ENCODE peak calls at places on chromosomes 6 and 20, in six cellular contexts. One of them, this sample, is unnamed.

GRCh38 chr6:108914235-108915022 is 66.2 kb downstream of the ARMC2 start:
- DNase-seq in nucleus accumbens: no peak
- DNase-seq in hypothalamus: no peak
- DNase-seq in progenitor cell of endocrine pancreas: no peak
- DNase-seq in fibroblast of lung: peak
- DNase-seq in RWPE1: peak
- DNase-seq in this sample: no peak

GRCh38 chr6:123742626-123743025 is 61.0 kb upstream of the NKAIN2 start:
- DNase-seq in RWPE1: no peak
- DNase-seq in hypothalamus: no peak
- DNase-seq in fibroblast of lung: peak
- DNase-seq in nucleus accumbens: no peak
- DNase-seq in progenitor cell of endocrine pancreas: no peak
- DNase-seq in this sample: no peak

GRCh38 chr20:63873477-63873971 is 8.5 kb downstream of the TPD52L2 start:
- DNase-seq in fibroblast of lung: peak
- DNase-seq in progenitor cell of endocrine pancreas: no peak
- DNase-seq in nucleus accumbens: no peak
- DNase-seq in hypothalamus: no peak
- DNase-seq in RWPE1: peak
- DNase-seq in this sample: no peak

GRCh38 chr6:28258877-28259777 is at the start of gene NKAPL:
- DNase-seq in RWPE1: no peak
- DNase-seq in progenitor cell of endocrine pancreas: no peak
- DNase-seq in fibroblast of lung: peak
- DNase-seq in hypothalamus: peak
- DNase-seq in nucleus accumbens: peak
- DNase-seq in this sample: no peak

GRCh38 chr6:139941826-139942225 is 567.4 kb upstream of the CITED2 start:
- DNase-seq in RWPE1: no peak
- DNase-seq in progenitor cell of endocrine pancreas: no peak
- DNase-seq in hypothalamus: no peak
- DNase-seq in nucleus accumbens: no peak
- DNase-seq in fibroblast of lung: no peak
- DNase-seq in this sample: no peak

GRCh38 chr6:69696273-69696672 is 100.5 kb downstream of the LMBRD1 start:
- DNase-seq in RWPE1: no peak
- DNase-seq in nucleus accumbens: no peak
- DNase-seq in hypothalamus: no peak
- DNase-seq in progenitor cell of endocrine pancreas: no peak
- DNase-seq in fibroblast of lung: no peak
- DNase-seq in this sample: no peak

GRCh38 chr6:40947876-40948514 is 91.0 kb downstream of the UNC5CL start:
- DNase-seq in progenitor cell of endocrine pancreas: no peak
- DNase-seq in fibroblast of lung: peak
- DNase-seq in hypothalamus: no peak
- DNase-seq in RWPE1: peak
- DNase-seq in nucleus accumbens: no peak
- DNase-seq in this sample: no peak

GRCh38 chr6:131687022-131687421 is 14.2 kb downstream of the OR2A4 start:
- DNase-seq in nucleus accumbens: no peak
- DNase-seq in progenitor cell of endocrine pancreas: no peak
- DNase-seq in hypothalamus: no peak
- DNase-seq in RWPE1: no peak
- DNase-seq in fibroblast of lung: no peak
- DNase-seq in this sample: no peak

GRCh38 chr6:36244641-36245280 is 25.1 kb upstream of the PNPLA1 start:
- DNase-seq in progenitor cell of endocrine pancreas: peak
- DNase-seq in hypothalamus: no peak
- DNase-seq in nucleus accumbens: no peak
- DNase-seq in RWPE1: no peak
- DNase-seq in fibroblast of lung: no peak
- DNase-seq in this sample: no peak

GRCh38 chr6:130885392-130886192 is 58.4 kb downstream of the SMLR1 start:
- DNase-seq in RWPE1: peak
- DNase-seq in nucleus accumbens: peak
- DNase-seq in fibroblast of lung: peak
- DNase-seq in hypothalamus: no peak
- DNase-seq in progenitor cell of endocrine pancreas: peak
- DNase-seq in this sample: no peak

GRCh38 chr6:13453771-13454251 is 33.6 kb downstream of the GFOD1 start:
- DNase-seq in nucleus accumbens: no peak
- DNase-seq in progenitor cell of endocrine pancreas: no peak
- DNase-seq in RWPE1: peak
- DNase-seq in hypothalamus: no peak
- DNase-seq in fibroblast of lung: peak
- DNase-seq in this sample: no peak

GRCh38 chr6:143258945-143259344 is 191.6 kb downstream of the ADAT2 start:
- DNase-seq in progenitor cell of endocrine pancreas: no peak
- DNase-seq in hypothalamus: no peak
- DNase-seq in nucleus accumbens: no peak
- DNase-seq in RWPE1: no peak
- DNase-seq in fibroblast of lung: no peak
- DNase-seq in this sample: no peak

GRCh38 chr6:81750201-81750600 is 2.3 kb downstream of the TENT5A start:
- DNase-seq in hypothalamus: no peak
- DNase-seq in RWPE1: no peak
- DNase-seq in fibroblast of lung: no peak
- DNase-seq in progenitor cell of endocrine pancreas: no peak
- DNase-seq in nucleus accumbens: no peak
- DNase-seq in this sample: no peak

GRCh38 chr6:33684983-33685382 is 26.5 kb downstream of the UQCC2 start:
- DNase-seq in hypothalamus: no peak
- DNase-seq in progenitor cell of endocrine pancreas: no peak
- DNase-seq in nucleus accumbens: no peak
- DNase-seq in RWPE1: no peak
- DNase-seq in fibroblast of lung: no peak
- DNase-seq in this sample: no peak

GRCh38 chr20:11020712-11021111 is 346.9 kb upstream of the JAG1 start:
- DNase-seq in RWPE1: no peak
- DNase-seq in progenitor cell of endocrine pancreas: no peak
- DNase-seq in hypothalamus: no peak
- DNase-seq in nucleus accumbens: no peak
- DNase-seq in fibroblast of lung: peak
- DNase-seq in this sample: no peak

GRCh38 chr6:142702501-142703460 is 242.2 kb downstream of the HIVEP2 start:
- DNase-seq in progenitor cell of endocrine pancreas: no peak
- DNase-seq in nucleus accumbens: peak
- DNase-seq in RWPE1: no peak
- DNase-seq in hypothalamus: peak
- DNase-seq in fibroblast of lung: no peak
- DNase-seq in this sample: peak

GRCh38 chr20:19690462-19690861 is 67.6 kb upstream of the RIN2 start:
- DNase-seq in hypothalamus: no peak
- DNase-seq in progenitor cell of endocrine pancreas: no peak
- DNase-seq in fibroblast of lung: no peak
- DNase-seq in RWPE1: no peak
- DNase-seq in nucleus accumbens: no peak
- DNase-seq in this sample: no peak

GRCh38 chr6:134884752-134885151 is 65.1 kb downstream of the ALDH8A1 start:
- DNase-seq in progenitor cell of endocrine pancreas: no peak
- DNase-seq in nucleus accumbens: no peak
- DNase-seq in RWPE1: no peak
- DNase-seq in hypothalamus: no peak
- DNase-seq in fibroblast of lung: no peak
- DNase-seq in this sample: no peak

This sample was measured in esophagus muscularis mucosa.